ENCODE peak calls at places on chromosomes 4 and X, in four cellular contexts. M is HepG2, A is SK-N-SH, R is H1. D is an unnamed sample.

GRCh38 chr4:47717173-47717572 is 120.7 kb downstream of the CORIN start:
- DNase-seq in M (no peak), A (no peak), R (no peak), D (no peak)

GRCh38 chr4:15116509-15117079 is 114.3 kb downstream of the CPEB2 start:
- DNase-seq in M (no peak), A (no peak), R (no peak), D (no peak)

GRCh38 chr4:126727461-126727860 is 905.3 kb upstream of the INTU start:
- DNase-seq in M (no peak), A (no peak), R (no peak), D (no peak)

GRCh38 chr4:10715696-10716095 is 31.1 kb upstream of the CLNK start:
- DNase-seq in M (no peak), A (no peak), R (no peak), D (no peak)

GRCh38 chrX:41906515-41907165 is 16.7 kb downstream of the CASK start:
- DNase-seq in M (no peak), A (no peak), R (no peak), D (no peak)

GRCh38 chr4:38677466-38677865 is 13.5 kb downstream of the KLF3 start:
- DNase-seq in M (no peak), A (no peak), R (no peak), D (no peak)

GRCh38 chr4:1325681-1326635 is 21.1 kb upstream of the UVSSA start:
- DNase-seq in M (no peak), A (no peak), R (no peak), D (no peak)

GRCh38 chr4:186807131-186807530 is 83.5 kb upstream of the FAT1 start:
- DNase-seq in M (no peak), A (no peak), R (no peak), D (no peak)

GRCh38 chrX:149185087-149185486 is 320.0 kb downstream of the IDS start:
- DNase-seq in M (no peak), A (no peak), R (no peak), D (no peak)

GRCh38 chrX:8987672-8988250 is 46.2 kb downstream of the FAM9B start:
- DNase-seq in M (no peak), A (no peak), R (no peak), D (no peak)

GRCh38 chr4:67575232-67575888 is 16.8 kb downstream of the STAP1 start:
- DNase-seq in M (no peak), A (no peak), R (no peak), D (no peak)

GRCh38 chr4:183299464-183299863 is 20.6 kb downstream of the CLDN22 start:
- DNase-seq in M (no peak), A (no peak), R (no peak), D (no peak)
- TF ChIP-seq EP300 in M (no peak), A (no peak), R (no peak), D (no peak)

DNA sequence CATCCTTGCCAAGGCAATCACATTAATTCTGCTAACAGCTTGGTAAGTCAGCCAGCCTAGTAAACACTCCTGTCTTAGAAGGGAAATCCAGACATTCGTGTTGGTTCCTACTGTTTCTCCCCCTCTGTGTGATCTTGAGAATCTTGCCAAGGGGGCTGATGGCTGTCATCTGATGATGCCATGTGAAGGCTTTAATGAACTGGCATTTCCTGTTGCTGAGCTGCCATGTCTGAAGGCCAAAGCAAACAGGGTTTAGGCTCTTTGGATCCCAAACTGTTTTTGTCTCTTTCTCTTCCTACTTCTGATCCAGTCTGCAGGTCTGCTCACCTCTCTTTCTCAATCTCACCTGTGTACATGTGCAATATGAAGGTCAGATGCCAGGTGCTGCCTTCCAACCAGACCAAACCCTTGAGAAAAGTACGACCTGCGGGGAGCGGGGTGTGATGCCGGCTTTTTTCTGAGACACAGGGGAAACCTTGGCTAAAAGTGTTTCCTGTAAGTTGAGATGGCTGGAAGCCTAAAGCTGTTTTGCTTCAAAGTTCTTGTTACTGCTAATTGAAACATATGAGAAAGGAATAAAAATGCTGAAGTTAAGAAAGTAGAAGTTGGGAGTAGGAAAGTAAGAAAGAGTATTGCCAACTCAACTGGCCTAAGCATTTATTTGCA is 532.9 kb downstream of the ANKRD50 start:
- DNase-seq in M (no peak), A (no peak), R (no peak), D (no peak)
- TF ChIP-seq POLR2AphosphoS5 in M (no peak), A (no peak), R (no peak), D (no peak)

DNA sequence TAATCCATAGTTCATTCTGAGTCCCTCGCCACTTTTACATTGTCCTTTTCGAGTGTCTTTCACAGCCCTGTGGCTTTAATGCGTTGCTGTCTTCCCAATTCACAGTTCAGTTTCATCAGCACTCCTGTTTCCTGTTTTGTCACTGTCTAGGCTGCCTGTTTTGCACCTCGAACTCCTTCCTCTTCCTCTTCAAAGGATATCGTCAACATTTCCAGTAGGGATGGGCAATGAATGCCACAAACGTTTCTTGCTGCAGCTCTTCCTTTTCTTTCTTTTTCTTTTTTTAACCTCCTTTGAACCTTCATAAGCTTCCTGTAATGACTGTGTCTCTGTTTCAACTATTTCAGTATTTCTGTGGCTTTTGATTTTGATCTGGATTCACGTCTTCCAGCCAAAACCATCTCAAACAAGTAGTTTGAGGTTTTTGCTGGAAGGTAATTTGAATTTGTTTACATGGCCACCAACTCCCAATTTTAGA is 105.4 kb downstream of the ANXA3 start:
- DNase-seq in M (no peak), A (no peak), R (no peak), D (no peak)
- H3K27ac ChIP-seq in M (no peak), A (no peak), R (no peak), D (no peak)

GRCh38 chr4:70935038-70935437 is 32.9 kb downstream of the MOB1B start:
- DNase-seq in M (no peak), A (no peak), R (no peak), D (no peak)
- TF ChIP-seq EP300 in M (no peak), A (no peak), R (no peak), D (no peak)

DNA sequence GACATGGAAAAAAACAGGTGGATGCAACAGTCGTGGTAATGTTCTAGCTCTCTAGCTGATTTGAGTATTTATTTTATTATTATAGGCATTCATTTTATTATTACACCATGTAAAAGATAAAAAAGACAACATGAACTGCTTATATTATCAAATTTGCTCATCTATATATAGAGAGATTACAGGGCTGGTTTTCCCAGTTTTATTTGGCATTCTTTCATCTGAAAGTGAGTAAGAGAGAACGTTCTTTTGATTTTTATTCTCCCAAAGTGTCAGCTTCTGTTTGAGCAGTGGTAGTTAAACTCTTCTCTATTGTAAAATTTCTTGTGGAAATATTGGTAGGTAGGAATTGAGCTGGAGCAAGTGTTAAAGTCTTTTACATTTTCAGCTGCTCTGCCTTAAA is 179.9 kb downstream of the SOWAHB start:
- DNase-seq in M (no peak), A (no peak), R (no peak), D (no peak)
- TF ChIP-seq POLR2AphosphoS5 in M (no peak), A (no peak), R (no peak), D (no peak)